ENCODE peak calls at places on chromosome 18, in nine cellular contexts. R is progenitor cell of endocrine pancreas; O is AG04450; C is choroid plexus epithelial cell; L is fibroblast of lung; A is HCT116; B is endothelial cell; U is CD8-positive, alpha-beta T cell; T is GM13976. E is an unnamed sample.

GRCh38 chr18:848062-848795 is 36.2 kb upstream of the YES1 start:
- DNase-seq in R (no peak), O (no peak), C (no peak), L (no peak), A (no peak), B (no peak), U (no peak), T (no peak), E (no peak)

GRCh38 chr18:24051256-24051947 is 36.8 kb downstream of the TTC39C start:
- DNase-seq in R (no peak), O (no peak), C (peak; percentile 49), L (peak; percentile 64), A (no peak), B (no peak), U (no peak), T (peak; percentile 24), E (no peak)

GRCh38 chr18:66724664-66725356 is 120.9 kb upstream of the CDH19 start:
- DNase-seq in R (no peak), O (no peak), C (no peak), L (peak; percentile 43), A (no peak), B (no peak), U (no peak), T (no peak), E (no peak)

GRCh38 chr18:58361212-58361611 is 267.7 kb downstream of the ALPK2 start:
- DNase-seq in R (no peak), O (no peak), C (peak; percentile 12), L (no peak), A (no peak), B (no peak), U (no peak), T (no peak), E (no peak)

GRCh38 chr18:28823506-28824182 is 646.7 kb upstream of the CDH2 start:
- DNase-seq in R (no peak), O (no peak), C (no peak), L (no peak), A (no peak), B (no peak), U (no peak), T (no peak), E (no peak)

GRCh38 chr18:63887424-63887823 is at the start of gene SERPINB2:
- DNase-seq in R (no peak), O (no peak), C (no peak), L (no peak), A (no peak), B (no peak), U (no peak), T (no peak), E (no peak)

GRCh38 chr18:34787931-34788532 is 77.9 kb downstream of the DTNA start:
- DNase-seq in R (no peak), O (no peak), C (peak; percentile 83), L (peak; percentile 53), A (peak; percentile 59), B (peak; percentile 44), U (no peak), T (peak; percentile 59), E (no peak)

GRCh38 chr18:25764777-25765176 is 325.6 kb downstream of the SS18 start:
- DNase-seq in R (no peak), O (no peak), C (no peak), L (no peak), A (no peak), B (no peak), U (no peak), T (no peak), E (no peak)

GRCh38 chr18:35117951-35118411 is 76.8 kb downstream of the MAPRE2 start:
- DNase-seq in R (no peak), O (peak; percentile 8), C (peak; percentile 82), L (peak; percentile 82), A (no peak), B (no peak), U (no peak), T (no peak), E (no peak)

GRCh38 chr18:40867452-40867851 is 1087.6 kb upstream of the PIK3C3 start:
- DNase-seq in R (no peak), O (peak; percentile 45), C (peak; percentile 94), L (peak; percentile 87), A (no peak), B (no peak), U (no peak), T (no peak), E (no peak)

GRCh38 chr18:56235061-56235772 is 403.2 kb downstream of the TXNL1 start:
- DNase-seq in R (no peak), O (no peak), C (no peak), L (peak; percentile 67), A (no peak), B (no peak), U (no peak), T (no peak), E (no peak)

GRCh38 chr18:56240405-56240804 is 398.0 kb downstream of the TXNL1 start:
- DNase-seq in R (no peak), O (peak; percentile 92), C (peak; percentile 28), L (peak; percentile 74), A (no peak), B (no peak), U (no peak), T (no peak), E (no peak)

GRCh38 chr18:56235773-56236115 is 402.6 kb downstream of the TXNL1 start:
- DNase-seq in R (no peak), O (no peak), C (no peak), L (peak; percentile 51), A (no peak), B (no peak), U (no peak), T (no peak), E (no peak)

GRCh38 chr18:56233595-56233994 is 404.8 kb downstream of the TXNL1 start:
- DNase-seq in R (no peak), O (peak; percentile 68), C (peak; percentile 79), L (peak; percentile 89), A (no peak), B (no peak), U (no peak), T (no peak), E (no peak)

DNA sequence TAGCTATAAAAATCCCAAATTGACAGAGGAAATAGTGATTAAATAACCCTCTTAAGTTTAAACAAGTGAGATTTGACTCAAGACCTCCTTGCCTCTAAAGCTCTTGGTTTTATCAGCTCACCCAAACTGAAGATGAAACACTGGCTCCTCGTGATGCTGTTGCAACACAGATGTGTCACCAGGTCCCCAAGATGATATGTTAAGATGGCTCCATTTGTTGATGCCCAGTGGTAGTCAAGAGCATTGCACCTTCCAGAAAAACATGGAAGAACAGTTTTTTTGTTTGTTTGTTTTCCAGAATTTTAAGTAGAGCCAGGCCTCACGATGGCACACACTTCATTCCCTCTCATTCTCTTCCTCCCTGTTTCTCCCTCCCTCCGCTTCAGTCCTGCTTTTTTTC is 399.8 kb downstream of the TXNL1 start:
- DNase-seq in R (no peak), O (no peak), C (no peak), L (no peak), A (no peak), B (no peak), U (no peak), T (no peak), E (no peak)
- TF ChIP-seq CTCF in R (no peak), O (peak; percentile 25), C (peak; percentile 30), L (peak; percentile 16), A (no peak), B (peak; percentile 49), U (no peak), T (no peak), E (no peak)

GRCh38 chr18:60411715-60412114 is 39.1 kb upstream of the MC4R start:
- DNase-seq in R (no peak), O (no peak), C (peak; percentile 7), L (no peak), A (peak; percentile 15), B (peak; percentile 9), U (no peak), T (no peak), E (no peak)
- TF ChIP-seq CTCF in R (peak; percentile 25), O (peak; percentile 9), C (peak; percentile 35), L (peak; percentile 23), A (peak; percentile 55), B (no peak), U (no peak), T (no peak), E (no peak)

GRCh38 chr18:13810950-13811485 is 12.9 kb upstream of the MC5R start:
- DNase-seq in R (no peak), O (no peak), C (no peak), L (no peak), A (no peak), B (no peak), U (no peak), T (no peak), E (no peak)

GRCh38 chr18:13813271-13813849 is 10.6 kb upstream of the MC5R start:
- DNase-seq in R (peak; percentile 59), O (no peak), C (peak; percentile 74), L (peak; percentile 21), A (peak; percentile 50), B (peak; percentile 72), U (peak; percentile 41), T (peak; percentile 74), E (peak; percentile 30)

GRCh38 chr18:13809521-13810252 is 14.3 kb upstream of the MC5R start:
- DNase-seq in R (no peak), O (no peak), C (no peak), L (no peak), A (no peak), B (no peak), U (no peak), T (no peak), E (no peak)

GRCh38 chr18:13809025-13809384 is 14.9 kb upstream of the MC5R start:
- DNase-seq in R (no peak), O (no peak), C (no peak), L (no peak), A (no peak), B (no peak), U (no peak), T (no peak), E (no peak)

GRCh38 chr18:13811993-13812392 is 12.0 kb upstream of the MC5R start:
- DNase-seq in R (no peak), O (no peak), C (peak; percentile 4), L (no peak), A (no peak), B (no peak), U (no peak), T (no peak), E (no peak)
- TF ChIP-seq CTCF in R (peak; percentile 43), O (peak; percentile 18), C (peak; percentile 47), L (no peak), A (peak; percentile 34), B (peak; percentile 42), U (no peak), T (no peak), E (no peak)

GRCh38 chr18:36211612-36212065 is 24.3 kb downstream of the MOCOS start:
- DNase-seq in R (no peak), O (no peak), C (no peak), L (peak; percentile 9), A (no peak), B (no peak), U (no peak), T (no peak), E (no peak)

GRCh38 chr18:36215577-36215976 is 28.3 kb downstream of the MOCOS start:
- DNase-seq in R (no peak), O (no peak), C (no peak), L (no peak), A (no peak), B (no peak), U (no peak), T (no peak), E (no peak)

GRCh38 chr18:36212978-36213303 is 25.6 kb downstream of the MOCOS start:
- DNase-seq in R (no peak), O (no peak), C (no peak), L (no peak), A (no peak), B (no peak), U (no peak), T (no peak), E (no peak)

GRCh38 chr18:36214811-36215210 is 27.5 kb downstream of the MOCOS start:
- DNase-seq in R (no peak), O (no peak), C (no peak), L (no peak), A (no peak), B (no peak), U (no peak), T (no peak), E (no peak)

GRCh38 chr18:36212301-36212977 is 25.1 kb downstream of the MOCOS start:
- DNase-seq in R (no peak), O (no peak), C (peak; percentile 55), L (peak; percentile 1), A (no peak), B (no peak), U (no peak), T (no peak), E (no peak)
- TF ChIP-seq CTCF in R (no peak), O (peak; percentile 32), C (peak; percentile 47), L (peak; percentile 29), A (no peak), B (no peak), U (no peak), T (no peak), E (no peak)